ENCODE peak calls at places on chromosomes 3 and 15, in eight cellular contexts. D is GM12878, X is neural crest cell, U is ovary, A is HFFc6, P is RWPE1, K is stomach, Y is A549. J is an unnamed sample.

GRCh38 chr3:153277029-153277428 is 115.0 kb downstream of the RAP2B start:
- DNase-seq in P (peak), X (no peak), Y (no peak), A (peak), U (no peak), D (no peak), K (no peak), J (no peak)

GRCh38 chr3:123071146-123071545 is 4.3 kb downstream of the PDIA5 start:
- DNase-seq in X (no peak), U (no peak), D (no peak), A (no peak), Y (peak), P (no peak), K (no peak), J (peak)

GRCh38 chr15:31255732-31256384 is 70.8 kb upstream of the KLF13 start:
- DNase-seq in Y (no peak), U (no peak), P (no peak), X (no peak), K (no peak), D (no peak), A (no peak), J (no peak)

GRCh38 chr3:138451595-138452162 is 17.3 kb downstream of the ESYT3 start:
- DNase-seq in X (no peak), D (no peak), P (no peak), K (no peak), A (no peak), Y (no peak), U (no peak), J (peak)

GRCh38 chr3:167733961-167734497 is 663 bp downstream of the PDCD10 start:
- DNase-seq in K (no peak), Y (no peak), X (no peak), D (no peak), A (no peak), P (peak), U (no peak), J (no peak)

GRCh38 chr15:58057559-58057958 is 8.0 kb downstream of the ALDH1A2 start:
- DNase-seq in K (no peak), U (no peak), D (no peak), Y (no peak), A (no peak), P (peak), X (no peak), J (no peak)

GRCh38 chr3:195208183-195208582 is 62.8 kb downstream of the XXYLT1 start:
- DNase-seq in D (peak), U (no peak), X (no peak), A (no peak), K (no peak), P (no peak), Y (no peak), J (no peak)

GRCh38 chr15:67652586-67652985 is 110.1 kb downstream of the MAP2K5 start:
- DNase-seq in K (no peak), Y (no peak), U (no peak), A (no peak), D (no peak), P (no peak), X (no peak), J (no peak)

GRCh38 chr15:73495171-73495570 is 52.2 kb downstream of the REC114 start:
- DNase-seq in X (no peak), A (no peak), Y (no peak), P (no peak), U (no peak), D (no peak), K (no peak), J (no peak)

GRCh38 chr15:40955141-40955903 is 2.1 kb downstream of the CHAC1 start:
- DNase-seq in D (no peak), A (no peak), Y (no peak), X (no peak), U (no peak), P (no peak), K (no peak), J (no peak)

GRCh38 chr3:45224824-45225464 is 1.1 kb downstream of the TMEM158 start:
- DNase-seq in A (peak), U (peak), X (peak), K (peak), P (peak), D (no peak), Y (peak), J (peak)

GRCh38 chr15:85616549-85616948 is 178.2 kb downstream of the KLHL25 start:
- DNase-seq in K (no peak), Y (no peak), D (no peak), P (no peak), U (no peak), A (no peak), X (no peak), J (no peak)

GRCh38 chr3:171459942-171460225 is 321 bp downstream of the TNIK start:
- DNase-seq in A (no peak), K (no peak), X (no peak), P (peak), D (no peak), Y (no peak), U (no peak), J (peak)

GRCh38 chr3:126499401-126499800 is 18.2 kb downstream of the UROC1 start:
- DNase-seq in A (no peak), X (no peak), Y (no peak), D (no peak), P (no peak), U (no peak), K (no peak), J (no peak)

GRCh38 chr3:187139126-187139894 is at the start of gene RPL39L:
- DNase-seq in Y (peak), X (peak), D (peak), U (peak), P (peak), A (peak), K (peak), J (peak)

GRCh38 chr3:71271616-71272015 is 311.9 kb downstream of the FOXP1 start:
- DNase-seq in P (no peak), K (no peak), X (no peak), D (no peak), Y (no peak), A (no peak), U (no peak), J (no peak)

GRCh38 chr3:58683001-58683845 is 16.6 kb upstream of the FAM3D start:
- DNase-seq in P (no peak), K (no peak), X (no peak), U (no peak), A (peak), Y (no peak), D (peak), J (no peak)

GRCh38 chr3:142914286-142914811 is 25.5 kb upstream of the PCOLCE2 start:
- DNase-seq in Y (no peak), D (no peak), A (no peak), U (no peak), K (no peak), X (no peak), P (no peak), J (no peak)

GRCh38 chr3:377158-377561 is 180.6 kb downstream of the CHL1 start:
- DNase-seq in D (no peak), X (no peak), Y (peak), P (no peak), U (no peak), A (peak), K (no peak), J (peak)

GRCh38 chr3:168589376-168589775 is 493.7 kb upstream of the GOLIM4 start:
- DNase-seq in U (no peak), D (no peak), K (no peak), Y (no peak), X (no peak), A (no peak), P (no peak), J (no peak)

GRCh38 chr15:45497261-45497660 is 25.3 kb downstream of the SLC30A4 start:
- DNase-seq in P (no peak), U (no peak), D (no peak), K (no peak), Y (no peak), X (no peak), A (no peak), J (no peak)

GRCh38 chr3:56762718-56763117 is 39.0 kb downstream of the ARHGEF3 start:
- DNase-seq in P (no peak), Y (no peak), D (no peak), U (no peak), K (no peak), A (no peak), X (no peak), J (no peak)

GRCh38 chr3:157294444-157294843 is 134.5 kb upstream of the CCNL1 start:
- DNase-seq in X (no peak), A (no peak), K (no peak), Y (no peak), D (no peak), P (no peak), U (no peak), J (no peak)

GRCh38 chr15:100663550-100664335 is 61.4 kb downstream of the ASB7 start:
- DNase-seq in A (no peak), Y (no peak), D (no peak), X (no peak), P (no peak), U (no peak), K (no peak), J (no peak)

GRCh38 chr3:41204369-41204768 is 5.1 kb downstream of the CTNNB1 start:
- DNase-seq in X (no peak), U (no peak), A (no peak), P (no peak), D (no peak), K (no peak), Y (no peak), J (no peak)

GRCh38 chr3:121483290-121483689 is 62.5 kb downstream of the POLQ start:
- DNase-seq in A (no peak), K (no peak), X (no peak), Y (no peak), P (peak), D (no peak), U (no peak), J (no peak)

GRCh38 chr15:50218291-50218690 is 36.3 kb downstream of the SLC27A2 start:
- DNase-seq in K (no peak), X (no peak), P (no peak), Y (no peak), D (no peak), A (no peak), U (no peak), J (no peak)

GRCh38 chr15:81182031-81182745 is 14.5 kb upstream of the IL16 start:
- DNase-seq in P (no peak), A (no peak), K (no peak), Y (no peak), D (no peak), X (peak), U (no peak), J (no peak)

GRCh38 chr3:50373146-50373864 is 14.0 kb upstream of the TMEM115 start:
- DNase-seq in Y (no peak), U (no peak), D (no peak), K (no peak), P (no peak), X (no peak), A (no peak), J (peak)

GRCh38 chr3:116141724-116142123 is 303.6 kb downstream of the LSAMP start:
- DNase-seq in D (no peak), X (no peak), U (no peak), A (no peak), P (no peak), Y (no peak), K (no peak), J (no peak)

GRCh38 chr3:107612581-107613182 is 89.9 kb downstream of the BBX start:
- DNase-seq in U (no peak), K (no peak), Y (no peak), D (no peak), A (no peak), X (no peak), P (no peak), J (no peak)

DNA sequence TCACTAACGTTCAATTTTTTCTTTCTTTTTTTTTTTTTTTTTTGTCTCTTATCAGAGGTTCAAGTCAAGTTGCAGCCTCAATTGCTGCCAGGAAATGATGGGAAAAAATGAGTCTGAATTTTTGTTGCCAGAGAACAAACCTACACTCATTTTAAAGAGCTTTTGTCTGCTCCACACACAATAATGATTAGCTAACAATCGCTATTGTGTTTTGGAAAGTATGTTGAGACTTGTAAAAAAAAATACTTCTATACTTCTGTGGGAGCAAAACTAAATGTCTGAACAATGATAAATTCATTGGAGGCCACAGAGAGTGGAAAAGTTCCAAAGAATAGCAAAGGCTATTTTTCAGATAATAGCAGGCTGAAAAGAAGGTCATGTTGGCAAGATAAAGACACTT is 176.3 kb upstream of the LMCD1 start:
- DNase-seq in K (no peak), P (no peak), U (no peak), Y (no peak), X (no peak), A (no peak), D (no peak), J (no peak)
- TF ChIP-seq CTCF in K (no peak), P (no peak), U (no peak), Y (no peak), X (no peak), A (no peak), D (no peak), J (no peak)

GRCh38 chr3:33064929-33065328 is 32.0 kb downstream of the GLB1 start:
- DNase-seq in X (no peak), P (no peak), K (no peak), D (no peak), U (no peak), Y (no peak), A (no peak), J (peak)
- TF ChIP-seq CTCF in X (no peak), P (no peak), K (no peak), D (peak), U (no peak), Y (peak), A (peak), J (peak)

DNA sequence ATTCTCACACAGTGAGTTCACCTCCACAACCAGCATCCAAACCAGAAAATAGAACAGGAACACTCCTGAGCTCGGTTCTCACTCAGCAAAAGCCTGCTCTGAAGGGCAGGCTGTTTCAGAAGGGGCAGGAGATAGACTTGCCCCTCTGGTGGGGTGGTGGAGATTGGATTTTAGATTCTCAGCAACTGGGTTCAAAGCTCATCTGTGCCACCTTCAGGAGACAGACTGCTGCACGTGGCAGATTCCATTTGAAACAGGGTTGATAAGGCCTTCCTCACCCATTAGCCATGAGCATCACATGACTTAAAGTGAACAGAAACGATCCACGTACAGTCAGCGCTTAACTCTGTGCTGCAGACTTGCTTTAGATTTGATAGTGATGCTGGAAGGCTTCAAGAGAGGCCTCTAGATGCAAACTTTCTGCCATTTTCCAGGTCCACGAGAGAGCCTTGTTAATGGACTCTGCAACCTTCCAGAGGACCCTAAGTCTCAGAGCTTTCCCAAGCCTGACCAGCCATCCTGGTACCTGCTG is 35.0 kb upstream of the MGLL start:
- DNase-seq in Y (no peak), U (no peak), A (no peak), K (no peak), P (peak), D (no peak), X (no peak), J (no peak)
- TF ChIP-seq CTCF in Y (no peak), U (no peak), A (no peak), K (no peak), P (no peak), D (peak), X (no peak), J (peak)

DNA sequence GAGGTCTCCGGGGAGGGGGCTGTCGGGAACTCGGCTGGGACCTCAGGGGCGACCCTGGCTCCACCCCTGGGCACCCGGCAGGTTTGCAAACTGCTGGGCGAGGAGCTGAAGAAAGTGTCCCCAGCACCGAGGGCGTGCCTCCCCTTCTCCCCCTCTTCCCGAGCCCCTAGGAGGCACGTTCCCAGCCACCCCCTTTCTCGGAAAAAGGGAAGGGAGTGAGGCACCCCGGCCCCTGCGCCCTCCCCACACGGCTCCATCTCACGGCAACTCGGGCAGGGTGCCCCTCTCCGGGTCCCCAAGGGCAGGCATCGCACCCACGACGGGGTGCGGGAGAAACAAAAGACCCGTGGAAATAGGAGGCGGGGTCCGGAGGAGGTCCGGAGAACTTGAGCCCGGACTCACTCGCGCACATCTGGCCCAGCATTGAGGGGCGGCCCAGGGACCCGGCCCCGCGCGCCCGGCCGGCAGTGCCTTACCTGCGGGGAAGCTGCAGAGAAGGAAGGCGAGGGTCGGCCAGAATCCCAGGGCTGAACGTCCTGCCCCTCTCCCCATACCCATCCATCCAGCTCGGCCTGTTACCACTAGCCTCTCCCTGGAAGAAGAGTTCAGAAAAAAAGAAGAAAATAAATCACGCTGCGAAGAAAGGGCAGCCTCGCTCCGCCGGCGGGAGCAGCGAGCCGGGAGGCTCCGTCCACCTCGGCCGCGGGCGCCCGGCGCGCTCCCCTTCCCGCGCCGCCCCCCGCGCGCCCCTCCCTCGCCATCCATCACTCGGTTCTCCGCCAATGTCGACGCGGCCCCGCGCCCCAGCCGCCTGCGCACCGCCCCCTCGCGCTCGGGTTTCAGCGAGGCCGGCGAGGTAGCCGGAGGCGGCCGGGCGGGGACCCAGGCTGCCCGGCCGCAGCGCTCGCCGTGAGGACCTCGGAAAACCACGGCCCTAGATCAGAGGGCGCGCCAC is 16.3 kb downstream of the RGMA start:
- DNase-seq in P (peak), Y (peak), A (peak), K (peak), U (peak), D (no peak), X (peak), J (peak)
- TF ChIP-seq CTCF in P (no peak), Y (no peak), A (peak), K (no peak), U (no peak), D (no peak), X (no peak), J (no peak)

GRCh38 chr15:62845239-62846126 is 197.1 kb upstream of the TPM1 start:
- DNase-seq in K (no peak), D (no peak), P (no peak), A (peak), X (no peak), Y (peak), U (no peak), J (peak)
- TF ChIP-seq CTCF in K (no peak), D (no peak), P (no peak), A (no peak), X (no peak), Y (no peak), U (no peak), J (no peak)

GRCh38 chr15:98776607-98777281 is 128.4 kb downstream of the IGF1R start:
- DNase-seq in P (no peak), Y (no peak), X (no peak), U (peak), A (no peak), K (peak), D (peak), J (no peak)
- TF ChIP-seq CTCF in P (no peak), Y (no peak), X (no peak), U (no peak), A (no peak), K (no peak), D (no peak), J (no peak)

DNA sequence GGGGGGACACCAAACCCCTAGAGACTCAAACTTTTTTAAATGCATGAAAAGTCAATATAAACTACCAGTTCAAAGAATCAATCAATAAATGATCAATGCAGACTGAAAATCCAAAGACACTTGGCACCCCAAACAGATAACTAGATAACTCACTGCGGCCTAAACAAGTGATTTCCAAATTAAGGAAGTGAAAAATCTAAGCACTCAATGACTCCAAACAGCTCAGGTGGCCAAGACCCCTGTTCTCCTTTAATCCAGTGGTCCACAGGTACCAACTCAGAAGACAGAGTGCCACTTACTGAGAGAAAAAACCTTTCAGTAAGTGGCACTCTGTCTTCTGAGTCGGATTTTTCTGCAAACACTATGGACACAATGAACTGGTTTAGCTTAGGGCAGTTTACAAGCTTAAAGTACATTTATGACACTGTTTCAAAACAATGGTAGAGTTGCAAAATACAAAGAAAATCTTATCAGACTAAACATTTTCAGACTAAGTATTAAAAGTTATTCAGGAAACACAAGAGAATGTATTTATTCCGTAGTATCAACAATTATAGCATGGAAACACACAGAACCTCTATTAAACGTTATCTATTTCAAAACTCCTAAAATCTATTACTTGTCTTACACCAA is 4.7 kb downstream of the DLG1 start:
- DNase-seq in P (no peak), U (no peak), D (no peak), K (no peak), Y (no peak), A (no peak), X (no peak), J (no peak)
- TF ChIP-seq CTCF in P (no peak), U (no peak), D (no peak), K (no peak), Y (no peak), A (no peak), X (no peak), J (no peak)

GRCh38 chr3:9876991-9877390 is 3.1 kb downstream of the CIDEC start:
- DNase-seq in U (no peak), A (no peak), K (no peak), X (no peak), D (no peak), P (no peak), Y (no peak), J (no peak)
- TF ChIP-seq CTCF in U (no peak), A (no peak), K (no peak), X (no peak), D (no peak), P (no peak), Y (no peak), J (no peak)

GRCh38 chr15:71800835-71801745 is 9.3 kb upstream of the NR2E3 start:
- DNase-seq in U (no peak), Y (peak), D (no peak), X (peak), P (peak), A (peak), K (peak), J (peak)
- TF ChIP-seq CTCF in U (peak), Y (peak), D (peak), X (peak), P (peak), A (peak), K (peak), J (peak)